ENCODE peak calls at places on chromosomes 5 and 9, in four cellular contexts. M is aorta, C is cardiac muscle cell, P is mucosa of descending colon. Z is an unnamed sample.

GRCh38 chr5:90834711-90835110 is 276.1 kb downstream of the ADGRV1 start:
- DNase-seq in P (no peak), M (no peak), C (no peak), Z (no peak)

GRCh38 chr9:132214027-132214622 is 52.3 kb downstream of the NTNG2 start:
- DNase-seq in M (peak; percentile 91), P (no peak), C (peak; percentile 57), Z (no peak)

GRCh38 chr5:167950126-167950721 is 341.2 kb upstream of the WWC1 start:
- DNase-seq in M (no peak), C (no peak), P (no peak), Z (no peak)

GRCh38 chr9:18791074-18791473 is 241.9 kb downstream of the SAXO1 start:
- DNase-seq in P (no peak), M (no peak), C (peak; percentile 80), Z (no peak)

GRCh38 chr5:124697912-124698690 is 48.3 kb downstream of the ZNF608 start:
- DNase-seq in M (no peak), P (no peak), C (no peak), Z (no peak)

GRCh38 chr5:150112211-150113046 is 26.1 kb upstream of the CSF1R start:
- DNase-seq in C (no peak), M (peak; percentile 92), P (no peak), Z (no peak)

GRCh38 chr5:39605966-39606591 is 181.3 kb upstream of the DAB2 start:
- DNase-seq in P (no peak), M (no peak), C (no peak), Z (no peak)

GRCh38 chr9:126755325-126755875 is 49.4 kb upstream of the ZBTB43 start:
- DNase-seq in P (no peak), C (no peak), M (no peak), Z (no peak)

GRCh38 chr5:61293051-61293450 is 39.0 kb upstream of the ZSWIM6 start:
- DNase-seq in P (peak; percentile 73), C (no peak), M (no peak), Z (no peak)

GRCh38 chr9:111527347-111527746 is 2.4 kb downstream of the ZNF483 start:
- DNase-seq in P (no peak), M (no peak), C (no peak), Z (no peak)

Z was measured in stimulated activated CD8-positive, alpha-beta memory T cell treated with anti-CD3 and anti-CD28 coated beads, Interleukin-12 subunit alpha, Interleukin-12 subunit beta, amount 100 ng/mL, for 4 hours.